ENCODE peak calls at places on chromosomes 12 and 14, in six cellular contexts. P is stimulated activated CD4-positive, alpha-beta T cell treated with anti-CD3 and anti-CD28 coated beads, Interleukin-1b, Interleukin-23, amount 100 ng/mL, for 1 hour; L is heart left ventricle; F is OCI-LY7; G is WTC11; Y is activated naive CD8-positive, alpha-beta T cell treated with anti-CD3 and anti-CD28 coated beads, Interleukin-2, amount 50 U/mL, for 24 hours. M is an unnamed sample.

GRCh38 chr12:64258576-64258975 is 36.5 kb upstream of the KICS2 start:
- DNase-seq in P (no peak), L (no peak), F (no peak), G (no peak), Y (no peak), M (no peak)

GRCh38 chr14:22780105-22780679 is 13.7 kb downstream of the OXA1L start:
- DNase-seq in P (no peak), L (no peak), F (no peak), G (no peak), Y (no peak), M (no peak)

GRCh38 chr14:91400696-91401095 is 16.9 kb downstream of the CCDC88C start:
- DNase-seq in P (no peak), L (no peak), F (no peak), G (no peak), Y (no peak), M (no peak)

GRCh38 chr12:124369055-124369900 is 74.4 kb downstream of the RFLNA start:
- DNase-seq in P (no peak), L (peak; percentile 93), F (no peak), G (no peak), Y (no peak), M (no peak)

GRCh38 chr12:5066251-5066650 is 22.6 kb downstream of the KCNA5 start:
- DNase-seq in P (no peak), L (no peak), F (no peak), G (no peak), Y (no peak), M (no peak)

GRCh38 chr14:104075530-104076151 is 9.9 kb upstream of the ASPG start:
- DNase-seq in P (no peak), L (no peak), F (peak; percentile 31), G (no peak), Y (no peak), M (no peak)

GRCh38 chr12:6532927-6533652 is 1.2 kb upstream of the GAPDH start:
- DNase-seq in P (no peak), L (peak; percentile 73), F (peak; percentile 71), G (peak; percentile 68), Y (peak; percentile 69), M (peak; percentile 91)

GRCh38 chr12:31234053-31234835 is 91.7 kb downstream of the SINHCAF start:
- DNase-seq in P (no peak), L (no peak), F (no peak), G (no peak), Y (no peak), M (no peak)

GRCh38 chr12:89919241-89919906 is 210.7 kb upstream of the ATP2B1 start:
- DNase-seq in P (no peak), L (no peak), F (no peak), G (no peak), Y (no peak), M (no peak)

GRCh38 chr14:30243805-30244204 is 315.2 kb upstream of the G2E3 start:
- DNase-seq in P (no peak), L (no peak), F (no peak), G (no peak), Y (no peak), M (no peak)

GRCh38 chr14:78399316-78399889 is 229.2 kb downstream of the NRXN3 start:
- DNase-seq in P (no peak), L (no peak), F (peak; percentile 24), G (peak; percentile 52), Y (peak; percentile 5), M (no peak)

M was measured in H9.